ENCODE peak calls at places on chromosomes 13 and 19, in four cellular contexts. G is AG04450; W is iPS DF 19.7; P is activated naive CD4-positive, alpha-beta T cell treated with Interleukin-2 at 50 U/mL for 16 hours. A is an unnamed sample.

GRCh38 chr13:28394422-28394821 is 100.5 kb downstream of the FLT1 start:
- DNase-seq in W (no peak), G (no peak), P (no peak), A (no peak)

GRCh38 chr19:58203814-58204475 is 21.1 kb downstream of the ZNF274 start:
- DNase-seq in G (no peak), P (no peak), W (no peak), A (no peak)

GRCh38 chr19:29379257-29379986 is 146.4 kb upstream of the VSTM2B start:
- DNase-seq in P (no peak), G (no peak), W (no peak), A (peak)

GRCh38 chr13:31947105-31947504 is 84.5 kb upstream of the FRY start:
- DNase-seq in G (no peak), P (no peak), W (no peak), A (no peak)

GRCh38 chr13:69959041-69959440 is 148.6 kb upstream of the ATXN8OS start:
- DNase-seq in G (no peak), P (no peak), W (no peak), A (no peak)

GRCh38 chr13:99312493-99312883 is 5.3 kb upstream of the GPR183 start:
- DNase-seq in W (no peak), G (no peak), P (peak), A (no peak)

GRCh38 chr19:12090807-12091206 is 26.3 kb downstream of the ZNF844 start:
- DNase-seq in G (peak), P (peak), W (no peak), A (peak)

GRCh38 chr19:48385461-48386087 is 5.8 kb downstream of the KDELR1 start:
- DNase-seq in P (no peak), G (no peak), W (no peak), A (no peak)

GRCh38 chr19:18894254-18895037 is 1.5 kb downstream of the CERS1 start:
- DNase-seq in W (no peak), G (no peak), P (no peak), A (no peak)

GRCh38 chr19:7902796-7903243 is 857 bp upstream of the MAP2K7 start:
- DNase-seq in G (no peak), W (no peak), P (no peak), A (no peak)

GRCh38 chr19:8307400-8307964 is 676 bp downstream of the CD320 start:
- DNase-seq in G (no peak), P (no peak), W (no peak), A (no peak)

GRCh38 chr13:30466841-30467252 is 1.1 kb upstream of the HMGB1 start:
- DNase-seq in G (no peak), P (no peak), W (no peak), A (no peak)

GRCh38 chr13:66074018-66074615 is 1156.0 kb downstream of the PCDH9 start:
- DNase-seq in W (no peak), P (no peak), G (no peak), A (no peak)

GRCh38 chr13:30520571-30520970 is 54.8 kb upstream of the HMGB1 start:
- DNase-seq in P (no peak), W (no peak), G (peak), A (no peak)

GRCh38 chr19:9309139-9309973 is at the start of gene ZNF699:
- DNase-seq in W (peak), P (peak), G (peak), A (peak)

GRCh38 chr13:106520205-106521004 is 15.1 kb downstream of the EFNB2 start:
- DNase-seq in W (no peak), P (no peak), G (no peak), A (no peak)

GRCh38 chr19:15463865-15464371 is 426 bp downstream of the RASAL3 start:
- DNase-seq in G (no peak), W (no peak), P (peak), A (peak)

GRCh38 chr19:11168568-11168967 is 13.0 kb upstream of the SPC24 start:
- DNase-seq in P (no peak), G (peak), W (no peak), A (no peak)

GRCh38 chr19:45828945-45829344 is 13.8 kb upstream of the RSPH6A start:
- DNase-seq in W (no peak), P (no peak), G (no peak), A (no peak)

GRCh38 chr13:32754179-32754578 is 167.9 kb downstream of the PDS5B start:
- DNase-seq in W (no peak), G (no peak), P (no peak), A (no peak)

GRCh38 chr13:110411316-110412105 is 104.4 kb downstream of the COL4A2 start:
- DNase-seq in W (no peak), G (no peak), P (no peak), A (no peak)

GRCh38 chr13:113836917-113837553 is 26.8 kb downstream of the GAS6 start:
- DNase-seq in G (peak), P (no peak), W (no peak), A (no peak)